ENCODE peak calls at places on chromosome 1, in four cellular contexts. N is IMR-90, O is H9, Q is pancreas. X is an unnamed sample.

GRCh38 chr1:2939041-2939552 is 82.2 kb upstream of the ACTRT2 start:
- DNase-seq in O (no peak), N (no peak), Q (no peak), X (no peak)

GRCh38 chr1:94871031-94871430 is 50.9 kb downstream of the SLC44A3 start:
- DNase-seq in N (peak), Q (no peak), O (no peak), X (no peak)

GRCh38 chr1:45908613-45909140 is 105.3 kb downstream of the MAST2 start:
- DNase-seq in O (no peak), Q (no peak), N (no peak), X (no peak)

GRCh38 chr1:240385551-240385950 is 226.4 kb downstream of the GREM2 start:
- DNase-seq in N (no peak), O (no peak), Q (no peak), X (no peak)

GRCh38 chr1:210464519-210465039 is 135.9 kb downstream of the HHAT start:
- DNase-seq in Q (no peak), N (peak), O (no peak), X (no peak)

GRCh38 chr1:153611024-153611352 is 1.9 kb downstream of the S100A16 start:
- DNase-seq in N (no peak), O (no peak), Q (no peak), X (no peak)

GRCh38 chr1:20265243-20265642 is 25.4 kb upstream of the VWA5B1 start:
- DNase-seq in Q (no peak), N (peak), O (no peak), X (no peak)

GRCh38 chr1:204417231-204417997 is 5.8 kb upstream of the PPP1R15B start:
- DNase-seq in Q (peak), N (peak), O (no peak), X (peak)

DNA sequence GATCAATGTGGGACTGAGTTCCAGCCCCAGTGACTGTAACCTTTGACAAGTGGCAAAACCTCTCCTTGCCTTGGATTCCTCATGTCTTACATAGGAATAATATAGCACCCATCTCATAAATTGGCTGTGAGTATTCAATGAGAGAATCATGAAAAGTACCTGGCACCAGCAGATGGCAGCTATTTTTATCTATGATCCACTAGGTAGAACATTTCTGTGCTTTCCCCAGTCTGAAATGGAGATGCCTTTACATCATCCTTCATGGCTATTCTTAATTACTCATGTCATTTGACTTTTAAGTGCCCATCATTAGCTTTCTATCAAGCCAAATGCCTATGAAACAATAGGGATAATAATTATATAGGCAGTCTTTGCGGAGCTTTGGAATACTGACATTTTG is 130.1 kb downstream of the TGFB2 start:
- DNase-seq in N (peak), O (no peak), Q (no peak), X (no peak)
- TF ChIP-seq CTCF in N (no peak), O (no peak), Q (no peak), X (no peak)

GRCh38 chr1:177825276-177825903 is 144.5 kb downstream of the SEC16B start:
- DNase-seq in O (no peak), N (no peak), Q (no peak), X (no peak)

GRCh38 chr1:177833631-177834030 is 136.2 kb downstream of the SEC16B start:
- DNase-seq in N (no peak), O (no peak), Q (no peak), X (no peak)

GRCh38 chr1:177824508-177824982 is 145.3 kb downstream of the SEC16B start:
- DNase-seq in O (no peak), N (no peak), Q (no peak), X (no peak)

DNA sequence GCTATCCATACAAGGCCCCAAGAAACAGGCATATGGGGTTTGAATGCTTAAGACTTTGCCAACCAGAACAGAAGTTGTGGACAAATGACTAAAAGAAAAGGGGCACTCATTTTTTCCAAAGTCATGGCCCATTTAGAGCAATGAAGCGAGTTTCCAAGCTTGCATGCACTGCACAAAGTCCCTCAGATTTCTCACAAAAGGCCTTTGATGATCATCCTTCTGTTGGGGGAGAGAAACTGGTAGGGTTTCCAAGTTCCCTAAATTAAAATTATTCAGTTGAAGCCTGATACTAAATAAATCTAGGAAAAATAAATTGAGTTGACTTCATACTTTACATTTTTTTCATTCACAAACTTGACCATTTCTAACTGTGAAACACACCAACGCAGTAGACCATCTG is 139.3 kb downstream of the SEC16B start:
- DNase-seq in Q (no peak), O (no peak), N (no peak), X (no peak)
- H3K27ac ChIP-seq in Q (no peak), O (no peak), N (no peak), X (no peak)

GRCh38 chr1:30974536-30974935 is 66.0 kb upstream of the SDC3 start:
- DNase-seq in O (no peak), N (no peak), Q (no peak), X (no peak)

GRCh38 chr1:30976143-30976542 is 67.6 kb upstream of the SDC3 start:
- DNase-seq in N (peak), O (no peak), Q (no peak), X (no peak)

GRCh38 chr1:30975217-30975616 is 66.7 kb upstream of the SDC3 start:
- DNase-seq in Q (no peak), O (no peak), N (no peak), X (no peak)

GRCh38 chr1:30977511-30977910 is 69.0 kb upstream of the SDC3 start:
- DNase-seq in O (no peak), Q (no peak), N (no peak), X (no peak)

DNA sequence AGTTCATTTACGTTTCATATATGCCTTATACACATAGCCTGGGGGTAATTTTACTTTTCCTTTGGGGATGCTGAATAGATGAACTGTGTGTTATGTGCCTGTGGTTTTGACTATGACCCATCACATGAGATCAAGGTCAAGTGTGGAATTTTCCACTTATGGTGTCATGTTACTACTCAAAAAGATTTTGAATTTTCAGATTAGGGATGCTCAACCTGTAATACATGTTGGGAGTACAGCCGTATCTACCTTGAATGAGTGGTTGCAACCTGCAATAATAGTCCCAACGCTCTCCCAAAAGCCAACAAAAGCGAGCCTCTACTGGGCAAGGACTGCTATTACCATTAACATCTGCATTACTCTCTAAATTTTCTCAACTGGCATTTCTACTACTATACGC is 68.5 kb upstream of the SDC3 start:
- DNase-seq in O (no peak), Q (no peak), N (peak), X (no peak)
- TF ChIP-seq CTCF in O (peak), Q (no peak), N (no peak), X (no peak)

DNA sequence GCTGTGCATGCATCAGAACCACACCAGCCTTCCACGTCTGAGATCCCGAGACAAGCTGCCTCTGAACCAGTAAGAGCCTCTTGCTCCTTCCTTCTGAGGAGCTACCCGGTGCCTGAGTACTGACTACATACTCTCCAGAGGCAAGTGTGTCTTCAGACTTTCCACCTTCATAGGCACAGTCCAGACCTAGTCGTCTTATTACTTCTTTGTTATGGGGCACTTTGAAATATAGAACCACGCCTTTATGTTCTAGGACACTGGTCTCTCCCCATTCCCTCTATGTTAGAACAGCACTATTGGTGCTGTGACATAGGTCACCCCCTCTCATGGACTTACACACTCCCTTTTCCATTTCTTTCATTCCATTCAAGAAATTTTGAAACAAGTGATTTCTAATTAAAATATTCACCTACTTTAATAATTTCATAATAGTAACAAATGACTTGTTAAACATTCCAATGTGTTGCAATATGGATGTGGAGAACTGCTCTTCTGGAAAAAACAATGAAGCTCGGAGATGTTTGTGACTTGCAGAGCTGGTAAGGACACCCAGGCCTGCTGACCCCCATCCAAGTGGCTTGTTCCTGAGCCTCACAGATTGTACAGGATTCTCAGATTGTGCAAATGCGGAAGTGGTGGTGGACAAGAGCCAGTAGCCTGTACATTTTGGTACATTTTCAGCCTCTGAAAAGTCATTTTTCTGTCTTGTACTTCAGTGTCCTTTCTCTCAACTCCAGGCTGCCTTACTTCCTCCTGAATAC is 76.1 kb upstream of the SIPA1L2 start:
- DNase-seq in Q (no peak), N (no peak), O (no peak), X (no peak)
- H3K27ac ChIP-seq in Q (no peak), N (peak), O (no peak), X (no peak)

DNA sequence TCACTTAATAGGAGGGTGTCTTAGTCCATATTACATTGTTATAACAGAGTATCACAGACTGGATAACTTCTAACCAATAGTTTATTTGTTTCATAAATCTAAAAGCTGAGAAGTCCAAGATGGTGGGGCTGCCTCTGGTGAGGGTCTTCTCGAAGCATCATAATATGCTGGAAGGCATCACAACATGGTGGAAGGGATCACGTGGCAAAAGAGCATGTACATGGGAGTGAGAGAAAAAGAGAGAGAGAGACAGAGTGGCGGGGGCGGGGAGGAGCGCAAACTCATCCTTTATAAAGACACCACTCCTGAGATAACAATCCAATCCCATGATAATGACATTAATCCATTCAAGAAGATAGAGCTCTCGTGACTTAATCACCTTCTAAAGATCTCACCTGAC is 31.5 kb downstream of the CFHR5 start:
- DNase-seq in O (no peak), N (no peak), Q (no peak), X (no peak)
- TF ChIP-seq CTCF in O (no peak), N (no peak), Q (no peak), X (no peak)

GRCh38 chr1:179029293-179029692 is 3.6 kb downstream of the FAM20B start:
- DNase-seq in O (no peak), Q (no peak), N (no peak), X (no peak)
- H3K27ac ChIP-seq in O (no peak), Q (no peak), N (no peak), X (no peak)

DNA sequence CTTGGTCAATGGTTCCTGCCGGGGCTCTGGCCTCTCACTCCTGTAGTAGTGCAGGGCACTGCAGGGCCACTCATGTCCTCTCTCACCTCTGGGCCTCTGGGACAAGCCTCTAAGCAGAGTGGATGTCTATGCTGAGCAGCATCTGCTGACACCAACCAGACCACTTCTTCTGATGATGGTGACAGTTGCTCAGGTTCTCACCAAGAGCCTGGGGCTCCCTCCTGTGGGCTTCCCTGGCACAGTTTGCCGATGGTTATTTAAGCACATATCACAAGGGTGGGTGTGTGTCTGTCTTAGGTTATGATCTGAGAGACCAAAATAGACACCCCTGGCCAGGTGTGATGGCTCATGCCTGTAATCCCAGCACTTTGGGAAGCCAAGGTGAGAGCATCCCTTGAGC is 17.4 kb upstream of the GPR137B start:
- DNase-seq in N (no peak), Q (no peak), O (no peak), X (no peak)
- TF ChIP-seq CTCF in N (no peak), Q (no peak), O (peak), X (no peak)